ENCODE peak calls at places on chromosomes 11 and 22, in five cellular contexts. One of them, this sample, is unnamed.

GRCh38 chr11:33802414-33802950 is 28.2 kb upstream of the FBXO3 start:
- DNase-seq in HAP-1: peak
- DNase-seq in T-helper 9 cell: no peak
- DNase-seq in stimulated activated CD8-positive, alpha-beta memory T cell treated with anti-CD3 and anti-CD28 coated beads, Interleukin-4, amount 100 ng/mL, for 4 hours: no peak
- DNase-seq in NCI-H510A treated with DMSO at 0.1 percent for 48 hours: peak
- DNase-seq in this sample: peak

GRCh38 chr22:21446827-21447690 is 20.1 kb upstream of the TMEM191C start:
- DNase-seq in NCI-H510A treated with DMSO at 0.1 percent for 48 hours: no peak
- DNase-seq in HAP-1: no peak
- DNase-seq in stimulated activated CD8-positive, alpha-beta memory T cell treated with anti-CD3 and anti-CD28 coated beads, Interleukin-4, amount 100 ng/mL, for 4 hours: no peak
- DNase-seq in T-helper 9 cell: no peak
- DNase-seq in this sample: no peak

GRCh38 chr22:37746366-37747089 is 49.7 kb downstream of the TRIOBP start:
- DNase-seq in stimulated activated CD8-positive, alpha-beta memory T cell treated with anti-CD3 and anti-CD28 coated beads, Interleukin-4, amount 100 ng/mL, for 4 hours: no peak
- DNase-seq in NCI-H510A treated with DMSO at 0.1 percent for 48 hours: no peak
- DNase-seq in HAP-1: peak
- DNase-seq in T-helper 9 cell: peak
- DNase-seq in this sample: no peak

GRCh38 chr11:130772266-130773227 is 143.7 kb downstream of the SNX19 start:
- DNase-seq in HAP-1: no peak
- DNase-seq in NCI-H510A treated with DMSO at 0.1 percent for 48 hours: no peak
- DNase-seq in T-helper 9 cell: no peak
- DNase-seq in stimulated activated CD8-positive, alpha-beta memory T cell treated with anti-CD3 and anti-CD28 coated beads, Interleukin-4, amount 100 ng/mL, for 4 hours: no peak
- DNase-seq in this sample: peak

GRCh38 chr11:66479741-66480115 is 506 bp upstream of the DPP3 start:
- DNase-seq in NCI-H510A treated with DMSO at 0.1 percent for 48 hours: peak
- DNase-seq in T-helper 9 cell: no peak
- DNase-seq in stimulated activated CD8-positive, alpha-beta memory T cell treated with anti-CD3 and anti-CD28 coated beads, Interleukin-4, amount 100 ng/mL, for 4 hours: no peak
- DNase-seq in HAP-1: peak
- DNase-seq in this sample: no peak

GRCh38 chr11:64971421-64972233 is at the start of gene MAJIN:
- DNase-seq in HAP-1: no peak
- DNase-seq in stimulated activated CD8-positive, alpha-beta memory T cell treated with anti-CD3 and anti-CD28 coated beads, Interleukin-4, amount 100 ng/mL, for 4 hours: peak
- DNase-seq in T-helper 9 cell: peak
- DNase-seq in NCI-H510A treated with DMSO at 0.1 percent for 48 hours: peak
- DNase-seq in this sample: peak

GRCh38 chr11:110349109-110349996 is 52.9 kb upstream of the RDX start:
- DNase-seq in T-helper 9 cell: no peak
- DNase-seq in stimulated activated CD8-positive, alpha-beta memory T cell treated with anti-CD3 and anti-CD28 coated beads, Interleukin-4, amount 100 ng/mL, for 4 hours: no peak
- DNase-seq in HAP-1: no peak
- DNase-seq in NCI-H510A treated with DMSO at 0.1 percent for 48 hours: no peak
- DNase-seq in this sample: no peak

GRCh38 chr11:128343870-128344269 is 243.5 kb downstream of the ETS1 start:
- DNase-seq in NCI-H510A treated with DMSO at 0.1 percent for 48 hours: no peak
- DNase-seq in stimulated activated CD8-positive, alpha-beta memory T cell treated with anti-CD3 and anti-CD28 coated beads, Interleukin-4, amount 100 ng/mL, for 4 hours: no peak
- DNase-seq in HAP-1: no peak
- DNase-seq in T-helper 9 cell: no peak
- DNase-seq in this sample: no peak

GRCh38 chr11:16558499-16558898 is 179.9 kb upstream of the C11orf58 start:
- DNase-seq in NCI-H510A treated with DMSO at 0.1 percent for 48 hours: no peak
- DNase-seq in HAP-1: no peak
- DNase-seq in T-helper 9 cell: no peak
- DNase-seq in stimulated activated CD8-positive, alpha-beta memory T cell treated with anti-CD3 and anti-CD28 coated beads, Interleukin-4, amount 100 ng/mL, for 4 hours: no peak
- DNase-seq in this sample: no peak

GRCh38 chr22:47292546-47293320 is 530.3 kb downstream of the TBC1D22A start:
- DNase-seq in stimulated activated CD8-positive, alpha-beta memory T cell treated with anti-CD3 and anti-CD28 coated beads, Interleukin-4, amount 100 ng/mL, for 4 hours: no peak
- DNase-seq in NCI-H510A treated with DMSO at 0.1 percent for 48 hours: no peak
- DNase-seq in T-helper 9 cell: no peak
- DNase-seq in HAP-1: no peak
- DNase-seq in this sample: no peak

GRCh38 chr22:35604671-35605457 is 12.3 kb downstream of the MB start:
- DNase-seq in HAP-1: no peak
- DNase-seq in NCI-H510A treated with DMSO at 0.1 percent for 48 hours: no peak
- DNase-seq in stimulated activated CD8-positive, alpha-beta memory T cell treated with anti-CD3 and anti-CD28 coated beads, Interleukin-4, amount 100 ng/mL, for 4 hours: no peak
- DNase-seq in T-helper 9 cell: no peak
- DNase-seq in this sample: peak

GRCh38 chr11:93116641-93117577 is 80.9 kb downstream of the SLC36A4 start:
- DNase-seq in stimulated activated CD8-positive, alpha-beta memory T cell treated with anti-CD3 and anti-CD28 coated beads, Interleukin-4, amount 100 ng/mL, for 4 hours: no peak
- DNase-seq in NCI-H510A treated with DMSO at 0.1 percent for 48 hours: no peak
- DNase-seq in HAP-1: peak
- DNase-seq in T-helper 9 cell: no peak
- DNase-seq in this sample: peak

GRCh38 chr11:93767018-93767417 is 17.1 kb upstream of the MED17 start:
- DNase-seq in NCI-H510A treated with DMSO at 0.1 percent for 48 hours: no peak
- DNase-seq in T-helper 9 cell: no peak
- DNase-seq in stimulated activated CD8-positive, alpha-beta memory T cell treated with anti-CD3 and anti-CD28 coated beads, Interleukin-4, amount 100 ng/mL, for 4 hours: no peak
- DNase-seq in HAP-1: no peak
- DNase-seq in this sample: no peak

GRCh38 chr11:126839496-126839895 is 161.1 kb downstream of the KIRREL3 start:
- DNase-seq in stimulated activated CD8-positive, alpha-beta memory T cell treated with anti-CD3 and anti-CD28 coated beads, Interleukin-4, amount 100 ng/mL, for 4 hours: no peak
- DNase-seq in T-helper 9 cell: no peak
- DNase-seq in NCI-H510A treated with DMSO at 0.1 percent for 48 hours: no peak
- DNase-seq in HAP-1: no peak
- DNase-seq in this sample: no peak

GRCh38 chr11:88535916-88536547 is 198.5 kb upstream of the CTSC start:
- DNase-seq in HAP-1: no peak
- DNase-seq in T-helper 9 cell: no peak
- DNase-seq in stimulated activated CD8-positive, alpha-beta memory T cell treated with anti-CD3 and anti-CD28 coated beads, Interleukin-4, amount 100 ng/mL, for 4 hours: no peak
- DNase-seq in NCI-H510A treated with DMSO at 0.1 percent for 48 hours: no peak
- DNase-seq in this sample: no peak

GRCh38 chr11:65435981-65436411 is 13.4 kb downstream of the NEAT1 start:
- DNase-seq in T-helper 9 cell: no peak
- DNase-seq in NCI-H510A treated with DMSO at 0.1 percent for 48 hours: no peak
- DNase-seq in stimulated activated CD8-positive, alpha-beta memory T cell treated with anti-CD3 and anti-CD28 coated beads, Interleukin-4, amount 100 ng/mL, for 4 hours: no peak
- DNase-seq in HAP-1: peak
- DNase-seq in this sample: no peak

GRCh38 chr22:41401781-41402648 is 20.3 kb downstream of the TEF start:
- DNase-seq in T-helper 9 cell: no peak
- DNase-seq in NCI-H510A treated with DMSO at 0.1 percent for 48 hours: peak
- DNase-seq in HAP-1: no peak
- DNase-seq in stimulated activated CD8-positive, alpha-beta memory T cell treated with anti-CD3 and anti-CD28 coated beads, Interleukin-4, amount 100 ng/mL, for 4 hours: no peak
- DNase-seq in this sample: peak

GRCh38 chr11:76799061-76799804 is 16.1 kb downstream of the TSKU start:
- DNase-seq in HAP-1: peak
- DNase-seq in NCI-H510A treated with DMSO at 0.1 percent for 48 hours: peak
- DNase-seq in T-helper 9 cell: peak
- DNase-seq in stimulated activated CD8-positive, alpha-beta memory T cell treated with anti-CD3 and anti-CD28 coated beads, Interleukin-4, amount 100 ng/mL, for 4 hours: peak
- DNase-seq in this sample: peak

This sample was measured in Calu3.